ENCODE peak calls at places on chromosomes 13 and 19, in five cellular contexts. One of them, this sample, is unnamed.

GRCh38 chr13:50589651-50590054 is 253.8 kb downstream of the DLEU7 start:
- DNase-seq in HepG2: no peak
- DNase-seq in K562: no peak
- DNase-seq in GM12878: no peak
- DNase-seq in SK-N-SH: no peak
- DNase-seq in this sample: no peak

GRCh38 chr13:95275322-95276118 is 25.7 kb downstream of the ABCC4 start:
- DNase-seq in SK-N-SH: no peak
- DNase-seq in HepG2: peak
- DNase-seq in K562: no peak
- DNase-seq in GM12878: no peak
- DNase-seq in this sample: no peak

GRCh38 chr13:33194820-33195692 is 90.5 kb downstream of the STARD13 start:
- DNase-seq in SK-N-SH: peak
- DNase-seq in GM12878: peak
- DNase-seq in K562: no peak
- DNase-seq in HepG2: peak
- DNase-seq in this sample: peak

GRCh38 chr19:48965806-48966540 is 864 bp downstream of the FTL start:
- DNase-seq in K562: peak
- DNase-seq in GM12878: peak
- DNase-seq in HepG2: peak
- DNase-seq in SK-N-SH: peak
- DNase-seq in this sample: peak

GRCh38 chr13:50149932-50150331 is 134.7 kb downstream of the KCNRG start:
- DNase-seq in HepG2: no peak
- DNase-seq in K562: peak
- DNase-seq in SK-N-SH: no peak
- DNase-seq in GM12878: no peak
- DNase-seq in this sample: no peak

GRCh38 chr13:102721800-102722231 is 27.0 kb upstream of the METTL21C start:
- DNase-seq in K562: no peak
- DNase-seq in GM12878: no peak
- DNase-seq in HepG2: no peak
- DNase-seq in SK-N-SH: no peak
- DNase-seq in this sample: no peak

GRCh38 chr19:39127812-39128510 is 2.4 kb downstream of the PAK4 start:
- DNase-seq in GM12878: no peak
- DNase-seq in K562: no peak
- DNase-seq in HepG2: no peak
- DNase-seq in SK-N-SH: no peak
- DNase-seq in this sample: no peak

GRCh38 chr13:113879506-113880360 is 15.9 kb upstream of the GAS6 start:
- DNase-seq in K562: no peak
- DNase-seq in SK-N-SH: no peak
- DNase-seq in HepG2: no peak
- DNase-seq in GM12878: no peak
- DNase-seq in this sample: no peak

GRCh38 chr13:21365574-21365973 is 93.5 kb downstream of the ZDHHC20 start:
- DNase-seq in K562: no peak
- DNase-seq in GM12878: no peak
- DNase-seq in SK-N-SH: no peak
- DNase-seq in HepG2: no peak
- DNase-seq in this sample: no peak

GRCh38 chr19:54188224-54188871 is 1.0 kb downstream of the MBOAT7 start:
- DNase-seq in GM12878: no peak
- DNase-seq in SK-N-SH: no peak
- DNase-seq in HepG2: no peak
- DNase-seq in K562: peak
- DNase-seq in this sample: no peak

GRCh38 chr19:15623711-15624318 is 8.8 kb downstream of the CYP4F8 start:
- DNase-seq in GM12878: no peak
- DNase-seq in SK-N-SH: no peak
- DNase-seq in HepG2: no peak
- DNase-seq in K562: peak
- DNase-seq in this sample: no peak

GRCh38 chr13:79097201-79097600 is 308.9 kb downstream of the RBM26 start:
- DNase-seq in K562: no peak
- DNase-seq in GM12878: no peak
- DNase-seq in HepG2: no peak
- DNase-seq in SK-N-SH: no peak
- DNase-seq in this sample: no peak

GRCh38 chr13:26619321-26619720 is 61.8 kb downstream of the WASF3 start:
- DNase-seq in SK-N-SH: no peak
- DNase-seq in GM12878: no peak
- DNase-seq in HepG2: no peak
- DNase-seq in K562: no peak
- DNase-seq in this sample: no peak

GRCh38 chr13:34201050-34201913 is 383.3 kb downstream of the RFC3 start:
- DNase-seq in GM12878: no peak
- DNase-seq in K562: no peak
- DNase-seq in HepG2: peak
- DNase-seq in SK-N-SH: no peak
- DNase-seq in this sample: no peak

GRCh38 chr19:3575260-3575741 is 2.6 kb downstream of the HMG20B start:
- DNase-seq in K562: no peak
- DNase-seq in SK-N-SH: peak
- DNase-seq in HepG2: peak
- DNase-seq in GM12878: no peak
- DNase-seq in this sample: peak

DNA sequence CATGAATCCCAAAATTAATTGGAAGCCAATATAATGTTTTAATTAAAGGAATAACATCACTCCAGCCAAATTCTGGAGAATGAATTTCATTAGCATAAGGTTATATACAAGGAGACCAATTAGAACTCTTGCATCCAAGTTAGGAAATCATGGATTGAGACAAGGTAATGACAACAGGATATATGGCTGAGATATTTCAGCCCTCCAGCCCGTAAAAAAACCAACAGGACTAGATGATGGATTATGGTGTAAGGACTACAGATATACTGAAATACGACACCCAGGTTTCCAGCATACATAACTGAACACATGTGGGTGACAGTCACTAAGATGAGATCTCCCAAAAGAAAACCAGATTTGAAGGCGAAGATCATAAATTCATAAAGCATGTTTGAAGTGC is 56.5 kb downstream of the TSC22D1 start:
- DNase-seq in GM12878: no peak
- DNase-seq in K562: no peak
- DNase-seq in SK-N-SH: no peak
- DNase-seq in HepG2: no peak
- DNase-seq in this sample: no peak
- TF ChIP-seq FOXM1 in GM12878: no peak
- TF ChIP-seq FOXM1 in K562: no peak
- TF ChIP-seq FOXM1 in SK-N-SH: no peak
- TF ChIP-seq FOXM1 in HepG2: no peak
- TF ChIP-seq FOXM1 in this sample: no peak

GRCh38 chr13:19818223-19818842 is 35.6 kb upstream of the PSPC1 start:
- DNase-seq in SK-N-SH: peak
- DNase-seq in GM12878: no peak
- DNase-seq in K562: peak
- DNase-seq in HepG2: peak
- DNase-seq in this sample: peak
- TF ChIP-seq FOXM1 in SK-N-SH: no peak
- TF ChIP-seq FOXM1 in GM12878: no peak
- TF ChIP-seq FOXM1 in K562: no peak
- TF ChIP-seq FOXM1 in HepG2: no peak
- TF ChIP-seq FOXM1 in this sample: no peak

DNA sequence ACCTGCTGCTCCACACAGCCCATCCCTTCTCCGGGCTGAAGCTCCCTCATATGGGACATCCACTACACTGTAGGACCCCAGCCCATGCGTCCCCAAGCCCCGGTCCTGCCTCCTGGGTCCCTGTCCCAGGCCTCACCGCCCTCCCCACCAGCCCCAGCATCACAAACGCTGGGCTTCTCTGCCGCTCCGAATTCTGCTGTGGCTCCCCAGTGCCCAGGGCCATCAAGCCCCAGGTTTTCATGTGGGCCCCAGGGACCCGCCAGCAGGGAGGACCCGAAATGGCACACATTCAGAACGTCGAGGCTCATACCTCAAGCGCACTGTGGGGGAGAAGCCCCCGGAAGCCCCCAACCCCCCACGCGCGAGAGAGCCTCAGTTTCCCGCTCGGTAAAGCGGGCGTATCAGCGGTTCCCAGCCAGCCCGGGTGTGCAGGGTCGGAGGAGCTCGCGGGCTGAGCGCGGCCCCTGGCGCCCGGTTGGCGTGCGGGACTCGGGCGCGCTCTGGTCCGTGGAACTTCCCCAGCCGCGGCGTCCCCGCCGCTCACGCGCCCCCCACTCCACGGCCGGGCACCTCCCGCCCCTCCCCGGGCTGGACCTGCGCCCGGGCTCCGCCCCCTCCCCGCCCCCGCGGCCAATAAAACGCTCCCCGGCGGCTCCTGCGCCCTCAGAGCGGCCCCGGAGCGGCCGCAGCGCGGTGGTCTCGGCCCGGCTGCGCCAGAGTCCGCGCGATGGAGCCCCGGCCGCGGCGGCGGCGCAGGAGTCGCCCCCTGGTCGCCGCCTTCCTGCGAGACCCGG is at the start of gene PLK5:
- DNase-seq in SK-N-SH: peak
- DNase-seq in GM12878: no peak
- DNase-seq in K562: peak
- DNase-seq in HepG2: no peak
- DNase-seq in this sample: no peak
- TF ChIP-seq FOXM1 in SK-N-SH: no peak
- TF ChIP-seq FOXM1 in GM12878: no peak
- TF ChIP-seq FOXM1 in K562: no peak
- TF ChIP-seq FOXM1 in HepG2: no peak
- TF ChIP-seq FOXM1 in this sample: no peak

DNA sequence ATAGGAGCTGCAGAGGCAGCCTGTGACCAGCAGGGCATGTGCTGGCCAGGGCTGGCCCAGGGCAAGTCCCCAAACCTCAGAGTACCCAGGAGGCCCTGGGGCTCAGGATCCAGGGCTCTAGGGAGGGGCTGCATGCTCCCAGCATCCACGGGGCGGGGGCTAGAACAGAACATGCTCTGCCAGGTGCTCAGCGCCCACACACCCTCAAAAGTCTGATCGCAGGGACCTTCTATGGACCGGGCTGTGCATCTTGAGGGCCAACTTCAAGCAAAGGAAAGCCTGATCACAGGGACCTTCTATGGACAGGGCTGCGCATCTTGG is 33.5 kb downstream of the ELL start:
- DNase-seq in GM12878: no peak
- DNase-seq in SK-N-SH: peak
- DNase-seq in K562: no peak
- DNase-seq in HepG2: no peak
- DNase-seq in this sample: no peak
- TF ChIP-seq FOXM1 in GM12878: no peak
- TF ChIP-seq FOXM1 in SK-N-SH: no peak
- TF ChIP-seq FOXM1 in K562: no peak
- TF ChIP-seq FOXM1 in HepG2: no peak
- TF ChIP-seq FOXM1 in this sample: no peak